ENCODE peak calls at places on chromosomes 6 and 20, in ten cellular contexts. One of them, this sample, is unnamed.

GRCh38 chr6:30955367-30956042 is 14.7 kb downstream of the MUCL3 start:
- DNase-seq in A549: no peak
- DNase-seq in left ventricle myocardium inferior: peak
- DNase-seq in dorsolateral prefrontal cortex: peak
- DNase-seq in HCT116: no peak
- DNase-seq in lower lobe of right lung: peak
- DNase-seq in GM23248: peak
- DNase-seq in breast epithelium: no peak
- DNase-seq in SJSA1: no peak
- DNase-seq in right cardiac atrium: peak
- DNase-seq in this sample: peak

GRCh38 chr20:45419188-45420091 is 3.5 kb downstream of the PIGT start:
- DNase-seq in A549: peak
- DNase-seq in left ventricle myocardium inferior: peak
- DNase-seq in dorsolateral prefrontal cortex: peak
- DNase-seq in HCT116: no peak
- DNase-seq in lower lobe of right lung: no peak
- DNase-seq in GM23248: peak
- DNase-seq in breast epithelium: peak
- DNase-seq in SJSA1: peak
- DNase-seq in right cardiac atrium: peak
- DNase-seq in this sample: no peak

GRCh38 chr20:916825-917224 is 691 bp upstream of the ANGPT4 start:
- DNase-seq in A549: no peak
- DNase-seq in left ventricle myocardium inferior: no peak
- DNase-seq in dorsolateral prefrontal cortex: no peak
- DNase-seq in HCT116: no peak
- DNase-seq in lower lobe of right lung: no peak
- DNase-seq in GM23248: no peak
- DNase-seq in breast epithelium: no peak
- DNase-seq in SJSA1: no peak
- DNase-seq in right cardiac atrium: no peak
- DNase-seq in this sample: peak

GRCh38 chr20:5864873-5865582 is 85.3 kb downstream of the TRMT6 start:
- DNase-seq in A549: peak
- DNase-seq in left ventricle myocardium inferior: no peak
- DNase-seq in dorsolateral prefrontal cortex: no peak
- DNase-seq in HCT116: no peak
- DNase-seq in lower lobe of right lung: no peak
- DNase-seq in GM23248: peak
- DNase-seq in breast epithelium: no peak
- DNase-seq in SJSA1: no peak
- DNase-seq in right cardiac atrium: no peak
- DNase-seq in this sample: no peak

GRCh38 chr6:86148586-86148985 is 505.9 kb upstream of the SYNCRIP start:
- DNase-seq in A549: no peak
- DNase-seq in left ventricle myocardium inferior: no peak
- DNase-seq in dorsolateral prefrontal cortex: no peak
- DNase-seq in HCT116: no peak
- DNase-seq in lower lobe of right lung: peak
- DNase-seq in GM23248: no peak
- DNase-seq in breast epithelium: no peak
- DNase-seq in SJSA1: no peak
- DNase-seq in right cardiac atrium: no peak
- DNase-seq in this sample: no peak

GRCh38 chr6:146041282-146041681 is 12.4 kb downstream of the GRM1 start:
- DNase-seq in A549: peak
- DNase-seq in left ventricle myocardium inferior: no peak
- DNase-seq in dorsolateral prefrontal cortex: no peak
- DNase-seq in HCT116: peak
- DNase-seq in lower lobe of right lung: no peak
- DNase-seq in GM23248: peak
- DNase-seq in breast epithelium: no peak
- DNase-seq in SJSA1: no peak
- DNase-seq in right cardiac atrium: no peak
- DNase-seq in this sample: peak

GRCh38 chr6:38131527-38131965 is 312.0 kb downstream of the ZFAND3 start:
- DNase-seq in A549: no peak
- DNase-seq in left ventricle myocardium inferior: no peak
- DNase-seq in dorsolateral prefrontal cortex: no peak
- DNase-seq in HCT116: no peak
- DNase-seq in lower lobe of right lung: no peak
- DNase-seq in GM23248: peak
- DNase-seq in breast epithelium: no peak
- DNase-seq in SJSA1: no peak
- DNase-seq in right cardiac atrium: no peak
- DNase-seq in this sample: no peak

GRCh38 chr20:35870541-35871307 is 83.6 kb downstream of the SCAND1 start:
- DNase-seq in A549: no peak
- DNase-seq in left ventricle myocardium inferior: no peak
- DNase-seq in dorsolateral prefrontal cortex: no peak
- DNase-seq in HCT116: no peak
- DNase-seq in lower lobe of right lung: no peak
- DNase-seq in GM23248: peak
- DNase-seq in breast epithelium: no peak
- DNase-seq in SJSA1: no peak
- DNase-seq in right cardiac atrium: no peak
- DNase-seq in this sample: no peak

GRCh38 chr6:29709178-29709576 is 14.1 kb upstream of the HLA-F start:
- DNase-seq in A549: no peak
- DNase-seq in left ventricle myocardium inferior: no peak
- DNase-seq in dorsolateral prefrontal cortex: no peak
- DNase-seq in HCT116: no peak
- DNase-seq in lower lobe of right lung: no peak
- DNase-seq in GM23248: no peak
- DNase-seq in breast epithelium: no peak
- DNase-seq in SJSA1: no peak
- DNase-seq in right cardiac atrium: no peak
- DNase-seq in this sample: no peak

GRCh38 chr6:27541212-27541931 is 68.5 kb upstream of the ZNF184 start:
- DNase-seq in A549: peak
- DNase-seq in left ventricle myocardium inferior: no peak
- DNase-seq in dorsolateral prefrontal cortex: no peak
- DNase-seq in HCT116: peak
- DNase-seq in lower lobe of right lung: no peak
- DNase-seq in GM23248: no peak
- DNase-seq in breast epithelium: no peak
- DNase-seq in SJSA1: no peak
- DNase-seq in right cardiac atrium: no peak
- DNase-seq in this sample: peak

GRCh38 chr6:100283288-100283687 is 181.4 kb downstream of the SIM1 start:
- DNase-seq in A549: peak
- DNase-seq in left ventricle myocardium inferior: no peak
- DNase-seq in dorsolateral prefrontal cortex: no peak
- DNase-seq in HCT116: peak
- DNase-seq in lower lobe of right lung: no peak
- DNase-seq in GM23248: peak
- DNase-seq in breast epithelium: no peak
- DNase-seq in SJSA1: peak
- DNase-seq in right cardiac atrium: no peak
- DNase-seq in this sample: peak

GRCh38 chr20:48156951-48157700 is 371.8 kb upstream of the SULF2 start:
- DNase-seq in A549: no peak
- DNase-seq in left ventricle myocardium inferior: no peak
- DNase-seq in dorsolateral prefrontal cortex: no peak
- DNase-seq in HCT116: no peak
- DNase-seq in lower lobe of right lung: no peak
- DNase-seq in GM23248: no peak
- DNase-seq in breast epithelium: no peak
- DNase-seq in SJSA1: no peak
- DNase-seq in right cardiac atrium: no peak
- DNase-seq in this sample: no peak

GRCh38 chr6:105759946-105760345 is 326.2 kb upstream of the PRDM1 start:
- DNase-seq in A549: peak
- DNase-seq in left ventricle myocardium inferior: no peak
- DNase-seq in dorsolateral prefrontal cortex: no peak
- DNase-seq in HCT116: no peak
- DNase-seq in lower lobe of right lung: no peak
- DNase-seq in GM23248: peak
- DNase-seq in breast epithelium: no peak
- DNase-seq in SJSA1: peak
- DNase-seq in right cardiac atrium: no peak
- DNase-seq in this sample: no peak

GRCh38 chr6:72271531-72271930 is 350.3 kb upstream of the KCNQ5 start:
- DNase-seq in A549: no peak
- DNase-seq in left ventricle myocardium inferior: no peak
- DNase-seq in dorsolateral prefrontal cortex: no peak
- DNase-seq in HCT116: no peak
- DNase-seq in lower lobe of right lung: no peak
- DNase-seq in GM23248: no peak
- DNase-seq in breast epithelium: no peak
- DNase-seq in SJSA1: no peak
- DNase-seq in right cardiac atrium: no peak
- DNase-seq in this sample: no peak

GRCh38 chr6:106773482-106773881 is 144.1 kb downstream of the QRSL1 start:
- DNase-seq in A549: no peak
- DNase-seq in left ventricle myocardium inferior: no peak
- DNase-seq in dorsolateral prefrontal cortex: no peak
- DNase-seq in HCT116: no peak
- DNase-seq in lower lobe of right lung: no peak
- DNase-seq in GM23248: no peak
- DNase-seq in breast epithelium: peak
- DNase-seq in SJSA1: no peak
- DNase-seq in right cardiac atrium: no peak
- DNase-seq in this sample: no peak
- H3K27ac ChIP-seq in A549: peak
- H3K27ac ChIP-seq in left ventricle myocardium inferior: no peak
- H3K27ac ChIP-seq in dorsolateral prefrontal cortex: no peak
- H3K27ac ChIP-seq in HCT116: no peak
- H3K27ac ChIP-seq in lower lobe of right lung: no peak
- H3K27ac ChIP-seq in GM23248: no peak
- H3K27ac ChIP-seq in breast epithelium: peak
- H3K27ac ChIP-seq in SJSA1: no peak
- H3K27ac ChIP-seq in right cardiac atrium: no peak
- H3K27ac ChIP-seq in this sample: no peak

GRCh38 chr6:89559487-89559886 is 79.1 kb downstream of the LYRM2 start:
- DNase-seq in A549: no peak
- DNase-seq in left ventricle myocardium inferior: no peak
- DNase-seq in dorsolateral prefrontal cortex: no peak
- DNase-seq in HCT116: no peak
- DNase-seq in lower lobe of right lung: no peak
- DNase-seq in GM23248: peak
- DNase-seq in breast epithelium: no peak
- DNase-seq in SJSA1: no peak
- DNase-seq in right cardiac atrium: no peak
- DNase-seq in this sample: no peak
- H3K27ac ChIP-seq in A549: no peak
- H3K27ac ChIP-seq in left ventricle myocardium inferior: no peak
- H3K27ac ChIP-seq in dorsolateral prefrontal cortex: no peak
- H3K27ac ChIP-seq in HCT116: no peak
- H3K27ac ChIP-seq in lower lobe of right lung: no peak
- H3K27ac ChIP-seq in GM23248: no peak
- H3K27ac ChIP-seq in breast epithelium: no peak
- H3K27ac ChIP-seq in SJSA1: no peak
- H3K27ac ChIP-seq in right cardiac atrium: no peak
- H3K27ac ChIP-seq in this sample: no peak

DNA sequence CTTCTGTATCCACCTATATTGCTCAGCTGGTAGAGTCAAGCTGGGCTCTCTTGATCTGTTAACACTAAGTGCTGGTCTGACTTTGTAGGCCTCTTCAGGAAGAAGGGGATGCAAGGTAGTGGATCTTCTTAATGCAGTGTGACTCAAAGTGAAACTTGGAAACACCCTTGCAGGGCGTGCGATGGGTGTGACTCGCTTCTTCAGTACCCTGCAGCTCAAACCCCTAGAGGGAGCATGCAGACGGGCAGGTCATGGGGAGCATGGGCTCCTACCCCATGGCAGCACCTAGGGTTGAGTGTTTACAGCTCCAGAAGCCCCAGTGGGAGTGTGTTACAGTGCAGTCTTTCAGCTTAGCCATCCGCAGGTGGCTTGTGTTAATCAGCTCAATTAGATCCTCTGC is 757 bp upstream of the SAMD3 start:
- DNase-seq in A549: no peak
- DNase-seq in left ventricle myocardium inferior: no peak
- DNase-seq in dorsolateral prefrontal cortex: no peak
- DNase-seq in HCT116: no peak
- DNase-seq in lower lobe of right lung: no peak
- DNase-seq in GM23248: no peak
- DNase-seq in breast epithelium: no peak
- DNase-seq in SJSA1: no peak
- DNase-seq in right cardiac atrium: no peak
- DNase-seq in this sample: no peak
- H3K27ac ChIP-seq in A549: no peak
- H3K27ac ChIP-seq in left ventricle myocardium inferior: no peak
- H3K27ac ChIP-seq in dorsolateral prefrontal cortex: no peak
- H3K27ac ChIP-seq in HCT116: no peak
- H3K27ac ChIP-seq in lower lobe of right lung: no peak
- H3K27ac ChIP-seq in GM23248: no peak
- H3K27ac ChIP-seq in breast epithelium: no peak
- H3K27ac ChIP-seq in SJSA1: no peak
- H3K27ac ChIP-seq in right cardiac atrium: no peak
- H3K27ac ChIP-seq in this sample: no peak

GRCh38 chr6:16060039-16060438 is 68.8 kb upstream of the MYLIP start:
- DNase-seq in A549: no peak
- DNase-seq in left ventricle myocardium inferior: no peak
- DNase-seq in dorsolateral prefrontal cortex: no peak
- DNase-seq in HCT116: no peak
- DNase-seq in lower lobe of right lung: no peak
- DNase-seq in GM23248: no peak
- DNase-seq in breast epithelium: no peak
- DNase-seq in SJSA1: no peak
- DNase-seq in right cardiac atrium: no peak
- DNase-seq in this sample: peak

GRCh38 chr6:16067568-16067967 is 61.3 kb upstream of the MYLIP start:
- DNase-seq in A549: no peak
- DNase-seq in left ventricle myocardium inferior: no peak
- DNase-seq in dorsolateral prefrontal cortex: no peak
- DNase-seq in HCT116: no peak
- DNase-seq in lower lobe of right lung: no peak
- DNase-seq in GM23248: no peak
- DNase-seq in breast epithelium: no peak
- DNase-seq in SJSA1: no peak
- DNase-seq in right cardiac atrium: no peak
- DNase-seq in this sample: no peak

GRCh38 chr6:16064687-16065086 is 64.2 kb upstream of the MYLIP start:
- DNase-seq in A549: no peak
- DNase-seq in left ventricle myocardium inferior: no peak
- DNase-seq in dorsolateral prefrontal cortex: no peak
- DNase-seq in HCT116: no peak
- DNase-seq in lower lobe of right lung: no peak
- DNase-seq in GM23248: no peak
- DNase-seq in breast epithelium: no peak
- DNase-seq in SJSA1: no peak
- DNase-seq in right cardiac atrium: no peak
- DNase-seq in this sample: peak

GRCh38 chr6:16061833-16062232 is 67.1 kb upstream of the MYLIP start:
- DNase-seq in A549: no peak
- DNase-seq in left ventricle myocardium inferior: no peak
- DNase-seq in dorsolateral prefrontal cortex: no peak
- DNase-seq in HCT116: no peak
- DNase-seq in lower lobe of right lung: no peak
- DNase-seq in GM23248: peak
- DNase-seq in breast epithelium: no peak
- DNase-seq in SJSA1: no peak
- DNase-seq in right cardiac atrium: no peak
- DNase-seq in this sample: no peak

DNA sequence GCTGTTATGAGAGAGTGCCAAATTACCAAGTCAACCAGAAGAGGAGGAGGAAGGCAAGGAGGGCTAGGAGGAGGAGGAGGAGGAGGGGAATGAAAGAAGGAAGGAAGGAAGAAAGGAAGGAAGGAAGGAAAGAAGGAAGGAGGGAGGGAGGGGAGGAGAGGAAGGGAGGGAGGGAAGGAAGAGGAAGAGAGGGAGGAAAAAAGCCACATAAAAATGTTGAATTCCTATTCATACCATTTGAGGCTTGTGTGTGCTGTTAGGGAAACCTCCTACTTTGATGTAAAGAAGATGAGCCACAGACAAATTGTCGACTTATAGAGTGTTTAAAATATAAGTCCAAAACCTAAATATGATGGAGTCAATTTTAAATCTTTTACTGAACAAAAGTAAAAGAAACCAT is 65.3 kb upstream of the MYLIP start:
- DNase-seq in A549: no peak
- DNase-seq in left ventricle myocardium inferior: no peak
- DNase-seq in dorsolateral prefrontal cortex: no peak
- DNase-seq in HCT116: no peak
- DNase-seq in lower lobe of right lung: no peak
- DNase-seq in GM23248: no peak
- DNase-seq in breast epithelium: no peak
- DNase-seq in SJSA1: no peak
- DNase-seq in right cardiac atrium: no peak
- DNase-seq in this sample: no peak
- H3K27ac ChIP-seq in A549: no peak
- H3K27ac ChIP-seq in left ventricle myocardium inferior: no peak
- H3K27ac ChIP-seq in dorsolateral prefrontal cortex: no peak
- H3K27ac ChIP-seq in HCT116: no peak
- H3K27ac ChIP-seq in lower lobe of right lung: no peak
- H3K27ac ChIP-seq in GM23248: no peak
- H3K27ac ChIP-seq in breast epithelium: no peak
- H3K27ac ChIP-seq in SJSA1: no peak
- H3K27ac ChIP-seq in right cardiac atrium: no peak
- H3K27ac ChIP-seq in this sample: no peak